ENCODE peak calls at places on chromosomes 1 and 21, in ten cellular contexts. M is SK-N-SH, F is HFF-Myc, T is H1, R is astrocyte of the cerebellum, N is A673, B is neural progenitor cell, Q is brain microvascular endothelial cell, G is psoas muscle, D is AG10803. S is an unnamed sample.

GRCh38 chr1:1264868-1265272 is 8.8 kb downstream of the UBE2J2 start:
- DNase-seq in M (peak), F (peak), T (peak), R (peak), N (peak), B (peak), Q (peak), G (no peak), D (peak), S (no peak)

GRCh38 chr1:209157514-209158285 is 425.8 kb upstream of the CAMK1G start:
- DNase-seq in M (no peak), F (no peak), T (no peak), R (no peak), N (no peak), B (no peak), Q (no peak), G (no peak), D (no peak), S (no peak)

GRCh38 chr1:30407862-30408580 is 315.4 kb downstream of the MATN1 start:
- DNase-seq in M (peak), F (no peak), T (peak), R (no peak), N (peak), B (no peak), Q (peak), G (no peak), D (no peak), S (no peak)

GRCh38 chr1:64743954-64744491 is 852 bp upstream of the RAVER2 start:
- DNase-seq in M (no peak), F (no peak), T (no peak), R (no peak), N (no peak), B (no peak), Q (no peak), G (no peak), D (no peak), S (no peak)

GRCh38 chr1:231674575-231674974 is 48.0 kb downstream of the DISC1 start:
- DNase-seq in M (no peak), F (no peak), T (no peak), R (no peak), N (no peak), B (no peak), Q (no peak), G (no peak), D (no peak), S (no peak)

GRCh38 chr1:12594966-12595838 is 22.8 kb downstream of the DHRS3 start:
- DNase-seq in M (peak), F (no peak), T (peak), R (no peak), N (no peak), B (peak), Q (peak), G (peak), D (peak), S (no peak)

GRCh38 chr1:13583592-13583963 is at the start of gene PDPN:
- DNase-seq in M (no peak), F (no peak), T (peak), R (no peak), N (peak), B (peak), Q (no peak), G (peak), D (no peak), S (no peak)

GRCh38 chr1:230857077-230857476 is 11.2 kb downstream of the C1orf198 start:
- DNase-seq in M (no peak), F (no peak), T (no peak), R (no peak), N (no peak), B (no peak), Q (peak), G (no peak), D (no peak), S (no peak)

GRCh38 chr1:98048234-98048633 is 127.4 kb upstream of the DPYD start:
- DNase-seq in M (peak), F (peak), T (peak), R (peak), N (peak), B (peak), Q (peak), G (peak), D (peak), S (peak)

GRCh38 chr1:164602480-164603093 is 43.6 kb downstream of the PBX1 start:
- DNase-seq in M (no peak), F (no peak), T (no peak), R (peak), N (peak), B (peak), Q (peak), G (peak), D (peak), S (no peak)

GRCh38 chr1:225467193-225468020 is 39.6 kb upstream of the LBR start:
- DNase-seq in M (no peak), F (no peak), T (no peak), R (no peak), N (peak), B (no peak), Q (no peak), G (peak), D (no peak), S (no peak)

GRCh38 chr1:67957026-67957425 is 93.4 kb downstream of the DIRAS3 start:
- DNase-seq in M (peak), F (no peak), T (no peak), R (no peak), N (no peak), B (no peak), Q (no peak), G (no peak), D (peak), S (no peak)

GRCh38 chr21:36917487-36918158 is 48.8 kb downstream of the HLCS start:
- DNase-seq in M (no peak), F (no peak), T (peak), R (no peak), N (peak), B (peak), Q (peak), G (no peak), D (peak), S (no peak)

GRCh38 chr1:23167353-23168078 is 1.1 kb downstream of the LUZP1 start:
- DNase-seq in M (peak), F (no peak), T (peak), R (peak), N (peak), B (peak), Q (peak), G (peak), D (peak), S (no peak)

GRCh38 chr1:23577056-23577985 is 18.0 kb upstream of the ID3 start:
- DNase-seq in M (no peak), F (no peak), T (no peak), R (peak), N (no peak), B (no peak), Q (peak), G (no peak), D (peak), S (peak)

GRCh38 chr1:111813440-111814304 is 58.0 kb downstream of the DDX20 start:
- DNase-seq in M (no peak), F (no peak), T (no peak), R (no peak), N (peak), B (peak), Q (no peak), G (no peak), D (no peak), S (no peak)

GRCh38 chr21:25790122-25790951 is 55.6 kb downstream of the GABPA start:
- DNase-seq in M (peak), F (peak), T (no peak), R (peak), N (peak), B (peak), Q (peak), G (no peak), D (peak), S (no peak)

GRCh38 chr1:112337028-112337531 is 58.9 kb upstream of the CTTNBP2NL start:
- DNase-seq in M (peak), F (no peak), T (no peak), R (no peak), N (peak), B (peak), Q (peak), G (peak), D (peak), S (no peak)

GRCh38 chr1:7290971-7291970 is 479.8 kb upstream of the VAMP3 start:
- DNase-seq in M (peak), F (no peak), T (peak), R (no peak), N (peak), B (no peak), Q (peak), G (peak), D (peak), S (no peak)

GRCh38 chr1:169368406-169368769 is 393 bp downstream of the BLZF1 start:
- DNase-seq in M (peak), F (no peak), T (no peak), R (no peak), N (peak), B (peak), Q (peak), G (no peak), D (peak), S (no peak)

GRCh38 chr1:209751627-209752231 is 4.1 kb upstream of the TRAF3IP3 start:
- DNase-seq in M (no peak), F (no peak), T (no peak), R (no peak), N (no peak), B (no peak), Q (no peak), G (no peak), D (no peak), S (no peak)

GRCh38 chr1:184563308-184563707 is 176.5 kb downstream of the C1orf21 start:
- DNase-seq in M (peak), F (peak), T (no peak), R (peak), N (peak), B (no peak), Q (no peak), G (no peak), D (peak), S (no peak)

GRCh38 chr1:46673749-46674182 is 2.1 kb downstream of the TEX38 start:
- DNase-seq in M (no peak), F (no peak), T (no peak), R (no peak), N (no peak), B (no peak), Q (peak), G (no peak), D (no peak), S (no peak)

GRCh38 chr1:165235158-165235776 is 121.2 kb downstream of the LMX1A start:
- DNase-seq in M (peak), F (no peak), T (peak), R (no peak), N (peak), B (peak), Q (no peak), G (peak), D (no peak), S (no peak)

GRCh38 chr21:38175321-38175720 is 81.5 kb upstream of the KCNJ15 start:
- DNase-seq in M (no peak), F (no peak), T (no peak), R (no peak), N (no peak), B (no peak), Q (no peak), G (no peak), D (peak), S (no peak)

GRCh38 chr1:47527653-47528272 is 89.9 kb downstream of the FOXD2 start:
- DNase-seq in M (no peak), F (no peak), T (peak), R (no peak), N (no peak), B (peak), Q (peak), G (no peak), D (peak), S (no peak)

GRCh38 chr1:201709564-201710295 is 119.2 kb upstream of the IPO9 start:
- DNase-seq in M (peak), F (no peak), T (peak), R (no peak), N (peak), B (peak), Q (peak), G (peak), D (peak), S (no peak)

GRCh38 chr21:29260461-29260860 is 38.3 kb upstream of the BACH1 start:
- DNase-seq in M (no peak), F (no peak), T (no peak), R (no peak), N (no peak), B (no peak), Q (no peak), G (no peak), D (no peak), S (no peak)

GRCh38 chr21:44492572-44493385 is 37.5 kb downstream of the LRRC3 start:
- DNase-seq in M (no peak), F (no peak), T (no peak), R (no peak), N (no peak), B (no peak), Q (no peak), G (no peak), D (no peak), S (no peak)

GRCh38 chr1:228277491-228278431 is 69.9 kb downstream of the OBSCN start:
- DNase-seq in M (peak), F (no peak), T (peak), R (no peak), N (no peak), B (no peak), Q (no peak), G (no peak), D (no peak), S (no peak)

GRCh38 chr21:25717491-25718139 is 17.1 kb downstream of the ATP5PF start:
- DNase-seq in M (no peak), F (no peak), T (no peak), R (no peak), N (peak), B (no peak), Q (peak), G (no peak), D (peak), S (no peak)

GRCh38 chr1:56644064-56644940 is 812 bp upstream of the PRKAA2 start:
- DNase-seq in M (no peak), F (no peak), T (no peak), R (no peak), N (no peak), B (peak), Q (peak), G (no peak), D (no peak), S (no peak)

GRCh38 chr1:88774151-88774556 is 90.1 kb downstream of the PKN2 start:
- DNase-seq in M (no peak), F (no peak), T (no peak), R (no peak), N (no peak), B (no peak), Q (no peak), G (no peak), D (no peak), S (peak)

GRCh38 chr1:157540160-157540748 is 12.1 kb downstream of the FCRL5 start:
- DNase-seq in M (no peak), F (no peak), T (no peak), R (no peak), N (no peak), B (no peak), Q (no peak), G (no peak), D (no peak), S (no peak)

GRCh38 chr1:212471891-212472675 is 39.4 kb downstream of the NENF start:
- DNase-seq in M (no peak), F (no peak), T (no peak), R (no peak), N (no peak), B (no peak), Q (no peak), G (no peak), D (no peak), S (no peak)

GRCh38 chr1:217747156-217747769 is 116.1 kb downstream of the SPATA17 start:
- DNase-seq in M (peak), F (peak), T (no peak), R (peak), N (peak), B (peak), Q (peak), G (no peak), D (peak), S (peak)
- TF ChIP-seq CTCF in M (peak), F (peak), T (no peak), R (peak), N (peak), B (peak), Q (peak), G (peak), D (peak), S (peak)

GRCh38 chr1:203607169-203607873 is 19.3 kb upstream of the ATP2B4 start:
- DNase-seq in M (no peak), F (peak), T (no peak), R (peak), N (peak), B (no peak), Q (peak), G (peak), D (peak), S (peak)
- H3K4me3 ChIP-seq in M (no peak), F (no peak), T (no peak), R (no peak), N (no peak), B (no peak), Q (no peak), G (no peak), D (no peak), S (no peak)

GRCh38 chr1:21573971-21574458 is 64.8 kb downstream of the ALPL start:
- DNase-seq in M (peak), F (peak), T (peak), R (peak), N (peak), B (peak), Q (peak), G (peak), D (peak), S (no peak)
- TF ChIP-seq CTCF in M (peak), F (peak), T (peak), R (peak), N (peak), B (peak), Q (peak), G (peak), D (peak), S (peak)

DNA sequence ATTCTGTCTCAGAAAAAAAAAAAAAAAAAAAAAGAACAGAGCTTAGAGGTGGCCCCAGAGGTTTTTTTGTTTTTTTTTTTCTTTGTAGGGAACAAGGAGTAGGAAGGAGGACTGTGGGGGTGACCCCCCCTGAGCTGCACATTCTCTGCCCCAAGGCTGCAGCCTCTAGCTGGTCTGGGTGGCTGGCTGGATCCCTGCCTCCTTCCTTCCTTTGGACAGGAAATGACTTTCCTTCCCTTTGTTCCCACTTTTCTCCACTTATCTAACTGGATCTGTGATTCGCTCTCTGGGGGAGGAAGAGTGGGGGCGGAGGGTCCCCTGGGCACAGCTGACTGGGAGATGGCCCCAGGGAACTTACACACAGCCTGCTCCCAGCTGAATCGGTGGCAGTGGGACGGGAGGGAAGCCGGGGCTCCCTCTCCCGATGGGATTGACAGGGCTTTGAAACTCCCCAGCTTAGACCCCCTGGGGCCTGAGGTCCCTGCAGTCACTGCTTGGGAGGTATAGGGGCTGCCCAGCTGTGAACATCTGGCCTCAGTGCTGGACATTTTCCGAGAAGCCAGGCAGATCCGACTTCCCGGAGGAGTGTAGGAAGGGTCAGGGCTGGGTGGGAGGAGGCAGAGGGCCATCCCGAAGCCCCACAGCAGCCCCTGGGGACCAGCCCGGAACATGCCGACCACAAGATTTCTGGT is 2.1 kb downstream of the FBLIM1 start:
- DNase-seq in M (peak), F (peak), T (no peak), R (peak), N (peak), B (peak), Q (peak), G (peak), D (peak), S (no peak)
- H3K4me3 ChIP-seq in M (peak), F (peak), T (no peak), R (peak), N (peak), B (no peak), Q (peak), G (peak), D (peak), S (peak)

GRCh38 chr1:27372808-27373690 is 1.6 kb downstream of the FCN3 start:
- DNase-seq in M (peak), F (no peak), T (peak), R (no peak), N (no peak), B (peak), Q (no peak), G (no peak), D (no peak), S (no peak)
- TF ChIP-seq CTCF in M (peak), F (peak), T (peak), R (peak), N (peak), B (peak), Q (peak), G (no peak), D (peak), S (peak)

S was measured in epithelial cell of proximal tubule.